ENCODE peak calls at places on chromosomes 2 and 18, in five cellular contexts. B is uterus, O is sigmoid colon, W is A549, U is H1. Z is an unnamed sample.
A peak's percentile ranks its signal among the peaks of the same experiment; 100 is the strongest.

GRCh38 chr2:192254444-192254843 is 59.7 kb upstream of the TMEFF2 start:
- DNase-seq in B (no peak), O (no peak), W (no peak), U (no peak), Z (no peak)

GRCh38 chr2:75560022-75560767 is 544 bp downstream of the EVA1A start:
- DNase-seq in B (peak; percentile 16), O (no peak), W (peak; percentile 31), U (no peak), Z (peak; percentile 50)

GRCh38 chr2:175154670-175155082 is 13.3 kb downstream of the ATF2 start:
- DNase-seq in B (no peak), O (no peak), W (peak; percentile 24), U (no peak), Z (no peak)

GRCh38 chr2:207530160-207531023 is 630 bp downstream of the CREB1 start:
- DNase-seq in B (peak; percentile 40), O (peak; percentile 77), W (peak; percentile 49), U (no peak), Z (peak; percentile 58)

GRCh38 chr2:235685024-235685721 is 191.3 kb downstream of the AGAP1 start:
- DNase-seq in B (no peak), O (no peak), W (no peak), U (no peak), Z (no peak)

GRCh38 chr2:223797811-223798721 is 39.3 kb downstream of the AP1S3 start:
- DNase-seq in B (no peak), O (no peak), W (peak; percentile 66), U (no peak), Z (no peak)

GRCh38 chr2:189492451-189492850 is 51.2 kb downstream of the WDR75 start:
- DNase-seq in B (no peak), O (no peak), W (no peak), U (no peak), Z (no peak)

GRCh38 chr2:42614838-42615237 is 46.4 kb downstream of the MTA3 start:
- DNase-seq in B (no peak), O (no peak), W (peak; percentile 22), U (no peak), Z (no peak)

GRCh38 chr2:235054919-235055318 is 103.1 kb downstream of the SH3BP4 start:
- DNase-seq in B (no peak), O (no peak), W (no peak), U (no peak), Z (no peak)

GRCh38 chr18:54647176-54647575 is 56.1 kb downstream of the DYNAP start:
- DNase-seq in B (no peak), O (no peak), W (peak; percentile 48), U (peak; percentile 15), Z (no peak)

GRCh38 chr2:129189617-129190016 is 789.8 kb upstream of the RAB6C start:
- DNase-seq in B (no peak), O (no peak), W (no peak), U (no peak), Z (no peak)

GRCh38 chr2:10873790-10874437 is 37.8 kb upstream of the KCNF1 start:
- DNase-seq in B (no peak), O (no peak), W (no peak), U (no peak), Z (no peak)

DNA sequence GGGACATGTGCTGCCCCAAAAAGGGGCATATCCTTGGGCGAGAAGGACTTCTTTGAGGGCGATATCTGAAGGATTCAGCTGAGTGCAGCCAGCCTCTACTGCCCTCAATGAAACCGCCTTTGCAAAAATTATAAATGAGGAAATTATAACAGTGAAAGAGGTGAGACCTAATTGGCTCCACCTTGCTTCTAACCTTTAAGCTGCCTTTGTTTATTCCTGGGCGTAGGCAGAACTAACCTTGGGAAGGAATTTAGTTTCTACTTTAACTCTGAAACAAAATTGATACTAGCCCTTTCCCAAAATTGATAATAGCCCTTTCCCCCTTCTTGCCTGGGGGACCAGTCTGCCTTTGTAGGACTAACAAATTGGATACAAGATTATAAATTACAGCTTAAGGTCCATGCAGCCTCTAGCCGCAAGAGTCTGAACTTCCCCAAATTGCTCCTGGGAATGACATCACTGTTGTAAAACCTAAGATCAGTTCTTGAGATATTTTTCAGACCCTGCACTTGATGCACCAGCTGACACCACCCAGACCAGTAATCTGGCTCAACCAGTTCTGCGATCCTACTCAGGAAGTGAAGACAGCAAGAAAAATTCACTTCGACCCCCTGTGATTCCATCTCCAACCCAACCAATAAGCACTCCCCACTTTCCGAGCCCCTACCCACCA is 36.0 kb upstream of the ASAP2 start:
- DNase-seq in B (no peak), O (no peak), W (no peak), U (no peak), Z (peak; percentile 71)
- TF ChIP-seq POLR2A in B (no peak), O (no peak), W (no peak), U (no peak), Z (peak; percentile 35)

GRCh38 chr2:171530378-171530777 is 8.1 kb downstream of the CYBRD1 start:
- DNase-seq in B (no peak), O (no peak), W (no peak), U (no peak), Z (no peak)
- H3K4me1 ChIP-seq in B (peaks cover 6% of the 10 kb centered on the region), O (peaks cover 9% of the 10 kb centered on the region), W (peaks cover 11% of the 10 kb centered on the region), U (no peaks in the 10 kb centered on the region), Z (peaks cover 85% of the 10 kb centered on the region)

GRCh38 chr2:61905372-61906186 is at the start of gene COMMD1:
- DNase-seq in B (peak; percentile 69), O (peak; percentile 85), W (peak; percentile 81), U (no peak), Z (peak; percentile 80)
- TF ChIP-seq POLR2A in B (no peak), O (peak; percentile 49), W (peak; percentile 98), U (peak; percentile 87), Z (peak; percentile 40)

GRCh38 chr2:54589340-54590215 is 133.5 kb downstream of the SPTBN1 start:
- DNase-seq in B (no peak), O (no peak), W (peak; percentile 53), U (no peak), Z (no peak)

GRCh38 chr2:54591551-54591950 is 131.9 kb upstream of the EML6 start:
- DNase-seq in B (no peak), O (no peak), W (no peak), U (no peak), Z (no peak)

GRCh38 chr2:54588244-54588899 is 132.2 kb downstream of the SPTBN1 start:
- DNase-seq in B (no peak), O (no peak), W (no peak), U (no peak), Z (no peak)

GRCh38 chr2:54589038-54589339 is 132.9 kb downstream of the SPTBN1 start:
- DNase-seq in B (no peak), O (no peak), W (no peak), U (no peak), Z (no peak)

GRCh38 chr2:54590216-54590961 is 133.1 kb upstream of the EML6 start:
- DNase-seq in B (no peak), O (no peak), W (no peak), U (no peak), Z (no peak)
- H3K4me1 ChIP-seq in B (peaks cover 17% of the 10 kb centered on the region), O (peaks cover 26% of the 10 kb centered on the region), W (peaks cover 67% of the 10 kb centered on the region), U (peaks cover 8% of the 10 kb centered on the region), Z (peaks cover 31% of the 10 kb centered on the region)

Z was measured in thyroid gland.